ENCODE peak calls at places on chromosomes 1 and 21, in ten cellular contexts. H, F, W, G, M, V, J, U, O and Q are unnamed samples.

GRCh38 chr1:236854602-236854978 is 59.5 kb downstream of the MTR start:
- DNase-seq in H (no peak), F (no peak), W (no peak), G (no peak), M (peak; percentile 40), V (peak; percentile 51), J (peak; percentile 11), U (no peak), O (no peak), Q (no peak)

GRCh38 chr1:78526496-78526895 is 35.7 kb downstream of the PTGFR start:
- DNase-seq in H (no peak), F (no peak), W (no peak), G (no peak), M (no peak), V (no peak), J (no peak), U (no peak), O (no peak), Q (no peak)

GRCh38 chr1:15214507-15214906 is 32.5 kb upstream of the FHAD1 start:
- DNase-seq in H (no peak), F (no peak), W (no peak), G (peak; percentile 84), M (peak; percentile 83), V (no peak), J (no peak), U (peak; percentile 86), O (no peak), Q (no peak)

GRCh38 chr1:26540346-26540745 is 10.8 kb downstream of the RPS6KA1 start:
- DNase-seq in H (peak; percentile 29), F (no peak), W (no peak), G (no peak), M (no peak), V (no peak), J (no peak), U (no peak), O (no peak), Q (no peak)

GRCh38 chr1:171251741-171252300 is 3.5 kb downstream of the FMO1 start:
- DNase-seq in H (no peak), F (no peak), W (peak; percentile 31), G (peak; percentile 42), M (peak; percentile 18), V (peak; percentile 11), J (no peak), U (no peak), O (peak; percentile 37), Q (no peak)

GRCh38 chr1:3350441-3351261 is 103.8 kb upstream of the ARHGEF16 start:
- DNase-seq in H (no peak), F (no peak), W (no peak), G (no peak), M (no peak), V (no peak), J (no peak), U (no peak), O (no peak), Q (no peak)

GRCh38 chr1:39992229-39992628 is 37.3 kb downstream of the MFSD2A start:
- DNase-seq in H (no peak), F (no peak), W (no peak), G (no peak), M (no peak), V (no peak), J (no peak), U (no peak), O (no peak), Q (no peak)

GRCh38 chr1:116504308-116505156 is 66.3 kb downstream of the CD58 start:
- DNase-seq in H (peak; percentile 87), F (peak; percentile 74), W (no peak), G (no peak), M (no peak), V (no peak), J (peak; percentile 64), U (no peak), O (no peak), Q (no peak)

GRCh38 chr1:113146242-113147072 is 73.5 kb downstream of the LRIG2 start:
- DNase-seq in H (peak; percentile 30), F (no peak), W (peak; percentile 78), G (peak; percentile 98), M (no peak), V (no peak), J (no peak), U (no peak), O (no peak), Q (no peak)

GRCh38 chr1:21671915-21672314 is 2.8 kb upstream of the RAP1GAP start:
- DNase-seq in H (no peak), F (no peak), W (peak; percentile 78), G (no peak), M (no peak), V (no peak), J (no peak), U (no peak), O (no peak), Q (no peak)

GRCh38 chr1:206714331-206715058 is 29.8 kb downstream of the MAPKAPK2 start:
- DNase-seq in H (no peak), F (no peak), W (no peak), G (no peak), M (no peak), V (no peak), J (no peak), U (no peak), O (no peak), Q (no peak)

GRCh38 chr1:185045793-185046441 is 559 bp downstream of the RNF2 start:
- DNase-seq in H (no peak), F (no peak), W (peak; percentile 84), G (peak; percentile 28), M (no peak), V (peak; percentile 13), J (peak; percentile 38), U (peak; percentile 75), O (peak; percentile 36), Q (no peak)

GRCh38 chr1:198030682-198031081 is 113.5 kb downstream of the LHX9 start:
- DNase-seq in H (no peak), F (no peak), W (no peak), G (no peak), M (no peak), V (no peak), J (no peak), U (no peak), O (no peak), Q (no peak)

GRCh38 chr1:229479660-229480399 is 28.3 kb downstream of the NUP133 start:
- DNase-seq in H (no peak), F (no peak), W (no peak), G (no peak), M (no peak), V (no peak), J (no peak), U (no peak), O (no peak), Q (no peak)

GRCh38 chr1:244248426-244248825 is 197.3 kb downstream of the ZBTB18 start:
- DNase-seq in H (no peak), F (no peak), W (no peak), G (no peak), M (no peak), V (no peak), J (no peak), U (no peak), O (no peak), Q (no peak)

GRCh38 chr1:207424570-207425131 is 29.5 kb upstream of the CR2 start:
- DNase-seq in H (no peak), F (no peak), W (no peak), G (no peak), M (no peak), V (no peak), J (no peak), U (no peak), O (no peak), Q (no peak)

GRCh38 chr1:47931395-47931794 is 65.8 kb downstream of the TRABD2B start:
- DNase-seq in H (no peak), F (no peak), W (no peak), G (peak; percentile 45), M (no peak), V (no peak), J (no peak), U (no peak), O (no peak), Q (no peak)

GRCh38 chr1:245288796-245289195 is 134.0 kb downstream of the KIF26B start:
- DNase-seq in H (no peak), F (no peak), W (no peak), G (no peak), M (no peak), V (peak; percentile 79), J (no peak), U (no peak), O (no peak), Q (no peak)

GRCh38 chr1:207884276-207885029 is 26.5 kb downstream of the CD34 start:
- DNase-seq in H (no peak), F (no peak), W (no peak), G (no peak), M (no peak), V (no peak), J (no peak), U (no peak), O (no peak), Q (no peak)

GRCh38 chr21:32475162-32475812 is 62.8 kb downstream of the EVA1C start:
- DNase-seq in H (no peak), F (no peak), W (no peak), G (no peak), M (no peak), V (no peak), J (no peak), U (no peak), O (no peak), Q (no peak)

GRCh38 chr1:18948048-18948912 is 8.2 kb downstream of the IFFO2 start:
- DNase-seq in H (peak; percentile 65), F (no peak), W (no peak), G (no peak), M (no peak), V (no peak), J (peak; percentile 56), U (no peak), O (no peak), Q (no peak)

GRCh38 chr1:67300561-67300960 is 7.1 kb upstream of the IL12RB2 start:
- DNase-seq in H (no peak), F (no peak), W (no peak), G (no peak), M (no peak), V (no peak), J (no peak), U (no peak), O (no peak), Q (no peak)

GRCh38 chr1:216500273-216500967 is 77.2 kb upstream of the USH2A start:
- DNase-seq in H (no peak), F (no peak), W (no peak), G (no peak), M (no peak), V (no peak), J (no peak), U (no peak), O (peak; percentile 32), Q (no peak)

GRCh38 chr1:116374340-116375164 is 1.5 kb downstream of the ATP1A1 start:
- DNase-seq in H (no peak), F (no peak), W (no peak), G (peak; percentile 24), M (no peak), V (no peak), J (no peak), U (no peak), O (no peak), Q (no peak)

GRCh38 chr1:8017495-8018310 is 8.4 kb downstream of the ERRFI1 start:
- DNase-seq in H (no peak), F (no peak), W (no peak), G (no peak), M (no peak), V (peak; percentile 52), J (no peak), U (no peak), O (no peak), Q (no peak)

GRCh38 chr1:22941257-22941656 is 31.4 kb downstream of the LACTBL1 start:
- DNase-seq in H (no peak), F (no peak), W (no peak), G (no peak), M (no peak), V (no peak), J (no peak), U (no peak), O (no peak), Q (no peak)

GRCh38 chr1:2494323-2494693 is 18.2 kb downstream of the PLCH2 start:
- DNase-seq in H (no peak), F (no peak), W (no peak), G (no peak), M (no peak), V (no peak), J (peak; percentile 60), U (no peak), O (peak; percentile 90), Q (no peak)

GRCh38 chr21:33069994-33070811 is at the start of gene OLIG1:
- DNase-seq in H (peak; percentile 30), F (no peak), W (peak; percentile 48), G (no peak), M (no peak), V (no peak), J (no peak), U (peak; percentile 83), O (no peak), Q (no peak)